ENCODE peak calls at places on chromosomes 2 and 18, in eight cellular contexts. A, K, X, W, F, S, V and B are unnamed samples.

GRCh38 chr2:235543126-235543750 is 49.4 kb downstream of the AGAP1 start:
- DNase-seq in A (no peak), K (no peak), X (no peak), W (no peak), F (no peak), S (no peak), V (no peak), B (no peak)

GRCh38 chr2:172643142-172643541 is 87.3 kb downstream of the PDK1 start:
- DNase-seq in A (no peak), K (no peak), X (peak), W (no peak), F (no peak), S (no peak), V (no peak), B (no peak)

GRCh38 chr2:61733563-61733962 is 120.3 kb downstream of the FAM161A start:
- DNase-seq in A (no peak), K (no peak), X (peak), W (no peak), F (no peak), S (no peak), V (no peak), B (no peak)

GRCh38 chr2:182446087-182446486 is 19.3 kb upstream of the PDE1A start:
- DNase-seq in A (no peak), K (no peak), X (peak), W (no peak), F (no peak), S (no peak), V (no peak), B (no peak)

GRCh38 chr18:66759017-66759416 is 155.1 kb upstream of the CDH19 start:
- DNase-seq in A (no peak), K (no peak), X (no peak), W (no peak), F (no peak), S (no peak), V (no peak), B (no peak)

GRCh38 chr2:151775057-151775740 is 40.9 kb upstream of the NEB start:
- DNase-seq in A (no peak), K (no peak), X (peak), W (no peak), F (no peak), S (no peak), V (no peak), B (no peak)

GRCh38 chr2:163347982-163348842 is 387.6 kb downstream of the FIGN start:
- DNase-seq in A (peak), K (peak), X (peak), W (no peak), F (peak), S (peak), V (no peak), B (no peak)

GRCh38 chr2:71578665-71579371 is 125.5 kb downstream of the DYSF start:
- DNase-seq in A (no peak), K (peak), X (no peak), W (no peak), F (peak), S (peak), V (no peak), B (no peak)

GRCh38 chr2:196584903-196585302 is 54.6 kb upstream of the CCDC150 start:
- DNase-seq in A (no peak), K (no peak), X (no peak), W (no peak), F (no peak), S (no peak), V (no peak), B (no peak)

GRCh38 chr2:157821519-157822131 is 54.5 kb downstream of the ACVR1 start:
- DNase-seq in A (no peak), K (no peak), X (no peak), W (no peak), F (no peak), S (no peak), V (no peak), B (no peak)

GRCh38 chr2:74242354-74243071 is 44.1 kb downstream of the MTHFD2 start:
- DNase-seq in A (no peak), K (no peak), X (peak), W (no peak), F (no peak), S (no peak), V (no peak), B (no peak)

GRCh38 chr2:102057502-102058292 is 65.9 kb downstream of the IL1R2 start:
- DNase-seq in A (no peak), K (no peak), X (peak), W (no peak), F (peak), S (no peak), V (no peak), B (no peak)

GRCh38 chr2:157107460-157107859 is 150.0 kb upstream of the GALNT5 start:
- DNase-seq in A (no peak), K (no peak), X (peak), W (no peak), F (no peak), S (no peak), V (no peak), B (no peak)

GRCh38 chr2:46632349-46632748 is 153.0 kb downstream of the TMEM247 start:
- DNase-seq in A (peak), K (no peak), X (peak), W (no peak), F (no peak), S (no peak), V (no peak), B (no peak)

GRCh38 chr18:33596178-33596854 is 18.3 kb downstream of the ASXL3 start:
- DNase-seq in A (peak), K (no peak), X (peak), W (no peak), F (no peak), S (no peak), V (no peak), B (no peak)

GRCh38 chr2:189402932-189403331 is 38.3 kb upstream of the WDR75 start:
- DNase-seq in A (no peak), K (no peak), X (peak), W (no peak), F (no peak), S (no peak), V (no peak), B (no peak)

GRCh38 chr2:237092920-237093781 is 7.5 kb downstream of the COPS8 start:
- DNase-seq in A (peak), K (peak), X (peak), W (no peak), F (no peak), S (no peak), V (no peak), B (no peak)

GRCh38 chr2:168254158-168254935 is 7.0 kb upstream of the STK39 start:
- DNase-seq in A (no peak), K (no peak), X (peak), W (no peak), F (no peak), S (no peak), V (no peak), B (no peak)

GRCh38 chr18:37396981-37397720 is 168.4 kb downstream of the CELF4 start:
- DNase-seq in A (no peak), K (no peak), X (no peak), W (no peak), F (no peak), S (no peak), V (no peak), B (no peak)

GRCh38 chr2:74198461-74199274 is at the start of gene MTHFD2:
- DNase-seq in A (peak), K (peak), X (peak), W (peak), F (peak), S (peak), V (peak), B (peak)

GRCh38 chr2:42886921-42887320 is 94.5 kb upstream of the HAAO start:
- DNase-seq in A (no peak), K (no peak), X (peak), W (no peak), F (no peak), S (no peak), V (no peak), B (no peak)

GRCh38 chr2:217940261-217941220 is 62.3 kb downstream of the TNS1 start:
- DNase-seq in A (no peak), K (no peak), X (no peak), W (no peak), F (no peak), S (no peak), V (no peak), B (no peak)